ENCODE peak calls at places on chromosomes 7 and 10, in five cellular contexts. F is LoVo; Y is activated naive CD4-positive, alpha-beta T cell treated with Interleukin-2 at 50 U/mL for 16 hours; K is GM23338; M is cardiac muscle cell. E is an unnamed sample.
A peak's percentile ranks its signal among the peaks of the same experiment; 100 is the strongest.

GRCh38 chr10:35025916-35026315 is 64.2 kb downstream of the CUL2 start:
- DNase-seq in Y (no peak), K (no peak), F (no peak), M (no peak), E (no peak)

GRCh38 chr10:14253079-14253478 is 77.6 kb downstream of the FRMD4A start:
- DNase-seq in M (no peak), F (no peak), Y (no peak), K (no peak), E (no peak)

GRCh38 chr10:75407716-75408511 is 6.3 kb upstream of the ZNF503 start:
- DNase-seq in K (peak; percentile 71), Y (no peak), M (peak; percentile 66), F (no peak), E (no peak)

GRCh38 chr10:42977032-42977416 is 99.8 kb upstream of the RET start:
- DNase-seq in F (no peak), K (no peak), M (no peak), Y (no peak), E (no peak)

GRCh38 chr10:97861351-97861750 is 11.7 kb downstream of the GOLGA7B start:
- DNase-seq in F (peak; percentile 11), M (no peak), Y (no peak), K (no peak), E (peak; percentile 47)

GRCh38 chr7:40551685-40552576 is 417.1 kb downstream of the SUGCT start:
- DNase-seq in F (no peak), K (no peak), Y (no peak), M (no peak), E (peak; percentile 81)

GRCh38 chr7:9796241-9796640 is 1177.4 kb upstream of the PHF14 start:
- DNase-seq in F (no peak), Y (no peak), K (no peak), M (no peak), E (no peak)

GRCh38 chr10:129958118-129958685 is 5.9 kb downstream of the EBF3 start:
- DNase-seq in F (no peak), Y (no peak), K (peak; percentile 38), M (peak; percentile 59), E (no peak)